ENCODE peak calls at places on chromosome 11, in five cellular contexts. I, X, G, E and C are unnamed samples.

GRCh38 chr11:63997104-63997700 is 11.0 kb downstream of the OTUB1 start:
- DNase-seq in I (no peak), X (no peak), G (no peak), E (no peak), C (no peak)

GRCh38 chr11:45267660-45268340 is 18.3 kb downstream of the SYT13 start:
- DNase-seq in I (no peak), X (no peak), G (no peak), E (no peak), C (no peak)

GRCh38 chr11:74011360-74012071 is 2.6 kb upstream of the UCP3 start:
- DNase-seq in I (no peak), X (no peak), G (no peak), E (no peak), C (no peak)

GRCh38 chr11:130765951-130766649 is 150.2 kb downstream of the SNX19 start:
- DNase-seq in I (no peak), X (no peak), G (no peak), E (no peak), C (no peak)

GRCh38 chr11:3904228-3904627 is 48.8 kb downstream of the STIM1 start:
- DNase-seq in I (no peak), X (no peak), G (no peak), E (no peak), C (no peak)

GRCh38 chr11:134292661-134293060 is 16.5 kb downstream of the GLB1L3 start:
- DNase-seq in I (no peak), X (no peak), G (no peak), E (no peak), C (no peak)

GRCh38 chr11:434496-434895 is 7.3 kb downstream of the ANO9 start:
- DNase-seq in I (no peak), X (no peak), G (peak), E (no peak), C (no peak)

GRCh38 chr11:124717786-124718634 is 21.7 kb upstream of the NRGN start:
- DNase-seq in I (no peak), X (no peak), G (peak), E (peak), C (no peak)

GRCh38 chr11:126647735-126648134 is 292.2 kb downstream of the ST3GAL4 start:
- DNase-seq in I (no peak), X (peak), G (no peak), E (no peak), C (no peak)

GRCh38 chr11:36056160-36056751 is 112.4 kb downstream of the LDLRAD3 start:
- DNase-seq in I (no peak), X (peak), G (peak), E (peak), C (no peak)

GRCh38 chr11:8652140-8652539 is 30.3 kb downstream of the TRIM66 start:
- DNase-seq in I (no peak), X (no peak), G (no peak), E (no peak), C (no peak)

GRCh38 chr11:27626938-27627586 is 73.2 kb downstream of the BDNF start:
- DNase-seq in I (no peak), X (no peak), G (no peak), E (no peak), C (no peak)

GRCh38 chr11:20501971-20502370 is 97.4 kb upstream of the SLC6A5 start:
- DNase-seq in I (no peak), X (no peak), G (no peak), E (no peak), C (no peak)

GRCh38 chr11:129278586-129279319 is 86.6 kb upstream of the ARHGAP32 start:
- DNase-seq in I (no peak), X (no peak), G (peak), E (no peak), C (no peak)

GRCh38 chr11:30733748-30734147 is 147.6 kb upstream of the MPPED2 start:
- DNase-seq in I (no peak), X (no peak), G (no peak), E (no peak), C (no peak)
- TF ChIP-seq EP300 in I (no peak), X (no peak), G (no peak), E (no peak), C (no peak)

GRCh38 chr11:60775420-60775961 is 9.6 kb upstream of the MS4A10 start:
- DNase-seq in I (peak), X (peak), G (peak), E (peak), C (peak)
- TF ChIP-seq EP300 in I (no peak), X (no peak), G (no peak), E (no peak), C (no peak)

GRCh38 chr11:115052601-115053000 is 374.3 kb downstream of the NXPE2 start:
- DNase-seq in I (no peak), X (no peak), G (no peak), E (no peak), C (no peak)
- TF ChIP-seq EP300 in I (no peak), X (no peak), G (no peak), E (no peak), C (no peak)

DNA sequence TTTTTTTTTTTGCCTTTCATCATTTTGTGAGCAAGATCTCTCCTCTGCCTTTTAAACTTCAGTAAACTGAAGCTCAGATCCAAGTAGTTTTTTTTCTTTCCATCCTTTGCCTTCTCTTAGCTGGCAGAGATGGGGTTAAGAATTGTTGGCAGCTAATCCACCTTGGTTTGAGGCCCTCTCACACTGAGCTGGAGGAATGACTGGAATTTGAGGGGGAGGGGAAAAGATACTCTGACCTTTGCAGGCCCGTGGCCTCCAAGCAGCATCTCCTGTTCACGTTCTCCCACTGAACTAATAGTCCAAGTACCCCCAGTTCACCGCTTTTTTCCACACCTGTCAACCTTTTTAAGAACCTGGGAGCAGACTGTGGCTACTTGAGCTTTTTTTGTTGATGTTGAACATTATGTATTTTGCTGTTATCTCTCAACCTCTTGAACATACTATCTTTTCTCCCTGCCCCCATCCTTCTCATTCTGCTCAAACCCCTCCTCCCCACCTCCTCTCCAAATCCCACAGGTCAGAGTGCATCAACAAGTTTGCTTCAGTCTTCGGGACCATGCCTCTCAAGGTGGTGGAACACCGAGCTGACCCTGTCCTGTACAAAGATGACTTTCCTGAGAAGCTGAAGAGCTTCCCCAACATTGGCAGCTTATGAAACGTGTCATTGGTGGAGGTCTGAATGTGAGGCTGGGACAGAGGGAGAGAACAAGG is 66.2 kb downstream of the ALX4 start:
- DNase-seq in I (no peak), X (peak), G (no peak), E (no peak), C (no peak)
- TF ChIP-seq EP300 in I (no peak), X (no peak), G (no peak), E (peak), C (no peak)

DNA sequence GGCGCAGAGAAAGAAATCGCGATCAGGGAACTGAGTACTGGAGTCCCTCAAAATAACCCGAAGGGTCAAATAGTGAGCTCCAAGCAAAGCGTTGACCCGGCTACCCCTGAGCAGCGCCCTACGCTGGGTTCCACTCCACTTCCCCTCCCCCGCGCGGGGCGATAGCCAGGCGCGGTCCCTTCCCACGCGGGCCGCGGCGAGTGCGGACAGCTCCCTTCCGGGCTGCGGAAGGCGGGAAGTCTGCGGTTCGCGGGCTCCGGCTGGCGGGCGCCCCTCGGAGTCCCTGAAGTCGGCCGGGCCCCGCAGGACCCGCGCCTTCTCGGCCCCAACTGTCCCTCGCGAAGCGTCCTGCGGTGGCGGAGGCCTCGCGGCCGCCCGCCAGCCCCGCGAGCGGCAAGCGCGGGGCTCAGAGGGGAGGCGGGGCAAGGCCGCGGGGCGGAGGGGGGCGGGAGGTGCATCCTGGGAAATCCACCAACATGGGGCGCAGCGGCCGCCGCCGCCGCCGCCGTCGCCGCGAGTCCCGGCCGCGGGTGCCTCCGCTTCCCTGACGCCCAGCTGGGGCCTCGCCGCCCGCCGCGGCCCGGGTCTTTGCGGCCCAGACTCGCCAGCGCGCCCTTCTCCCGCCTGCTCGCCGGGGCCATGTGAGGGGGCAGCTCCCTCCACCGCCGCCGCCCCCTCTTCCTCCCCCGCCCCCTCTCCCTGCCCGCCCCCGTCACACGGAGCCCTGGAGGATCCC is at the start of gene QSER1:
- DNase-seq in I (peak), X (peak), G (peak), E (peak), C (peak)
- TF ChIP-seq EP300 in I (no peak), X (no peak), G (no peak), E (no peak), C (no peak)

GRCh38 chr11:96169250-96169649 is 173.7 kb downstream of the MAML2 start:
- DNase-seq in I (no peak), X (no peak), G (no peak), E (no peak), C (no peak)
- TF ChIP-seq EP300 in I (no peak), X (no peak), G (no peak), E (no peak), C (no peak)

GRCh38 chr11:2778630-2779498 is 79.1 kb upstream of the KCNQ1OT1 start:
- DNase-seq in I (peak), X (peak), G (peak), E (peak), C (peak)
- TF ChIP-seq EP300 in I (peak), X (no peak), G (peak), E (no peak), C (peak)

GRCh38 chr11:66277475-66278391 is at the start of gene CNIH2:
- DNase-seq in I (no peak), X (peak), G (peak), E (peak), C (no peak)
- TF ChIP-seq EP300 in I (no peak), X (no peak), G (no peak), E (no peak), C (no peak)

GRCh38 chr11:113084297-113084696 is 123.1 kb downstream of the NCAM1 start:
- DNase-seq in I (no peak), X (no peak), G (no peak), E (no peak), C (no peak)
- TF ChIP-seq EP300 in I (no peak), X (no peak), G (no peak), E (no peak), C (no peak)